ENCODE peak calls at places on chromosome 1, in eight cellular contexts. G is ELR; M is ecto neural progenitor cell; I is stimulated activated CD8-positive, alpha-beta memory T cell treated with anti-CD3 and anti-CD28 coated beads, Interleukin-7, amount 100 ng/mL, for 4 hours; K is uterus; J is esophagus squamous epithelium; O is choroid plexus epithelial cell; D is right atrium auricular region. H is an unnamed sample.

GRCh38 chr1:53483170-53483569 is 24.0 kb downstream of the DMRTB1 start:
- DNase-seq in G (no peak), M (no peak), I (no peak), K (no peak), J (no peak), O (no peak), D (no peak), H (no peak)

GRCh38 chr1:246875041-246876026 is 56.4 kb downstream of the AHCTF1 start:
- DNase-seq in G (peak; percentile 93), M (no peak), I (no peak), K (no peak), J (no peak), O (peak; percentile 70), D (no peak), H (no peak)

GRCh38 chr1:185017338-185017737 is 28.0 kb upstream of the RNF2 start:
- DNase-seq in G (peak; percentile 93), M (no peak), I (no peak), K (no peak), J (no peak), O (peak; percentile 92), D (no peak), H (no peak)

GRCh38 chr1:41539416-41539800 is 54.9 kb upstream of the EDN2 start:
- DNase-seq in G (no peak), M (no peak), I (no peak), K (peak; percentile 2), J (no peak), O (no peak), D (no peak), H (no peak)

GRCh38 chr1:110055493-110056283 is 14.8 kb downstream of the ALX3 start:
- DNase-seq in G (peak; percentile 67), M (no peak), I (no peak), K (no peak), J (no peak), O (peak; percentile 84), D (no peak), H (no peak)

GRCh38 chr1:167196185-167196584 is 24.5 kb upstream of the POU2F1 start:
- DNase-seq in G (peak; percentile 62), M (no peak), I (no peak), K (no peak), J (no peak), O (peak; percentile 60), D (no peak), H (no peak)

GRCh38 chr1:20483833-20484525 is 2.0 kb downstream of the CAMK2N1 start:
- DNase-seq in G (peak; percentile 45), M (peak; percentile 74), I (no peak), K (peak; percentile 22), J (no peak), O (no peak), D (no peak), H (peak; percentile 29)

GRCh38 chr1:186404454-186405051 is 28.9 kb downstream of the ODR4 start:
- DNase-seq in G (peak; percentile 67), M (no peak), I (no peak), K (no peak), J (no peak), O (peak; percentile 86), D (no peak), H (no peak)

GRCh38 chr1:244265507-244265906 is 186.2 kb downstream of the ADSS2 start:
- DNase-seq in G (no peak), M (no peak), I (no peak), K (no peak), J (no peak), O (no peak), D (no peak), H (no peak)

GRCh38 chr1:52659356-52659755 is 26.4 kb downstream of the SHISAL2A start:
- DNase-seq in G (no peak), M (no peak), I (no peak), K (no peak), J (no peak), O (no peak), D (no peak), H (no peak)

GRCh38 chr1:159012495-159012894 is 2.8 kb downstream of the IFI16 start:
- DNase-seq in G (peak; percentile 53), M (no peak), I (peak; percentile 35), K (no peak), J (no peak), O (no peak), D (no peak), H (no peak)